ENCODE peak calls at places on chromosomes 5 and 9, in five cellular contexts. J, F, U, M and A are unnamed samples.

GRCh38 chr9:76107487-76107886 is 217.0 kb downstream of the PCSK5 start:
- DNase-seq in J (no peak), F (peak; percentile 63), U (no peak), M (no peak), A (no peak)

GRCh38 chr5:148776780-148777179 is 49.6 kb upstream of the ADRB2 start:
- DNase-seq in J (no peak), F (peak; percentile 78), U (no peak), M (peak; percentile 44), A (no peak)

GRCh38 chr9:106862946-106863740 is at the start of gene ZNF462:
- DNase-seq in J (no peak), F (peak; percentile 75), U (no peak), M (no peak), A (no peak)

GRCh38 chr5:74490814-74491213 is 149.7 kb downstream of the ENC1 start:
- DNase-seq in J (no peak), F (no peak), U (no peak), M (no peak), A (no peak)

GRCh38 chr5:165057156-165057555 is 1551.7 kb downstream of the MAT2B start:
- DNase-seq in J (no peak), F (no peak), U (no peak), M (no peak), A (no peak)

GRCh38 chr9:4045556-4045955 is 254.3 kb downstream of the GLIS3 start:
- DNase-seq in J (no peak), F (no peak), U (no peak), M (no peak), A (no peak)

GRCh38 chr9:14097215-14097614 is 216.7 kb downstream of the NFIB start:
- DNase-seq in J (no peak), F (peak; percentile 31), U (peak; percentile 37), M (no peak), A (no peak)

GRCh38 chr5:44875661-44876250 is 67.0 kb downstream of the MRPS30 start:
- DNase-seq in J (no peak), F (peak; percentile 78), U (no peak), M (no peak), A (no peak)

GRCh38 chr9:29475471-29475870 is 1902.2 kb upstream of the C9orf72 start:
- DNase-seq in J (no peak), F (no peak), U (no peak), M (no peak), A (no peak)

GRCh38 chr5:38582662-38583061 is 26.2 kb upstream of the LIFR start:
- DNase-seq in J (no peak), F (no peak), U (no peak), M (no peak), A (no peak)

GRCh38 chr5:38576971-38577684 is 20.7 kb upstream of the LIFR start:
- DNase-seq in J (no peak), F (no peak), U (no peak), M (no peak), A (no peak)

GRCh38 chr5:38576442-38576841 is 20.0 kb upstream of the LIFR start:
- DNase-seq in J (no peak), F (no peak), U (peak; percentile 19), M (peak; percentile 41), A (no peak)

GRCh38 chr5:38583500-38583899 is 27.1 kb upstream of the LIFR start:
- DNase-seq in J (no peak), F (no peak), U (no peak), M (no peak), A (no peak)

DNA sequence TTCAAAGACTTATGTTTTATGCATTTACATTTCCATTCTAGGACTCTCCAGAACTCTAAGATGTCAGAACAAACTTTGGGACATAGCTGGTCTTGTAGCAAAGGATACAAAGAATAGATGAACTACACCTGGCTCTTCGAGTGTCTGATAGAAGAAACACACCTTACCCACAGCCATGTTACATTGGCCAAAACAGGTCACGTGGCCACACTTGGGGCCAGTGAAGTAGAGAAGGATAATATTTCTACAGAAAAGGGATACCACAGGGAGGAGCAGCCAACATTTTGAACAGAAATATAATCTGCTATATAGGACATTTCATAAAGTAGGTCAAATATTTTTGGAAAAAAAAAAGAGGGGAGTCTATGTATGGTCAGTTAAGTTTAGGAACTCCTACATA is 22.7 kb upstream of the LIFR start:
- DNase-seq in J (no peak), F (no peak), U (no peak), M (no peak), A (no peak)
- TF ChIP-seq CTCF in J (no peak), F (no peak), U (no peak), M (no peak), A (no peak)

DNA sequence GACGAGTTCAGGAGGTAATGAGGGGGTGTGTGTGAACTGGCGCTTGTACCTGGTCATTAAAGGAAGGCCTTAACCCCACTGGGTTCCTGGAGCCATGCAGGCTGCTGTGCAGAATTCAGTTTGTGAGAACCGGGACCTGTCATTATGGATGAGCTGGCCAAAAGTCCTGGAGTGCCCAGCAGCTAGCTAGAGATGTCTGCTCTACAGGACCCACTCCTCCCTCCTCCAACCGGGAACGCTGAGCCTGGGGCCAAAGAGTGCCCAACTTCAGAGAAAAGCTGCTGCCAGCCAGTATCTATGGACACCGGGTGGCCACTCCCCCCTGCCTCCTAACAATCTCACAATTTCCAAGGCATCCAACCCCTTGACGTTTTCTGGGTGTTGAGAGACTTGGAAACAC is 1.2 kb downstream of the ENTREP1 start:
- DNase-seq in J (no peak), F (no peak), U (no peak), M (peak; percentile 27), A (no peak)
- TF ChIP-seq CTCF in J (no peak), F (no peak), U (no peak), M (no peak), A (no peak)

GRCh38 chr9:129617167-129617566 is 3.7 kb downstream of the C9orf50 start:
- DNase-seq in J (no peak), F (peak; percentile 65), U (no peak), M (no peak), A (no peak)

GRCh38 chr9:129623331-129623730 is 2.4 kb upstream of the C9orf50 start:
- DNase-seq in J (no peak), F (peak; percentile 70), U (no peak), M (no peak), A (no peak)

GRCh38 chr9:129624168-129624759 is 1.7 kb upstream of the NTMT1 start:
- DNase-seq in J (peak; percentile 83), F (peak; percentile 60), U (no peak), M (no peak), A (no peak)

GRCh38 chr9:129620669-129621295 is at the start of gene C9orf50:
- DNase-seq in J (no peak), F (no peak), U (no peak), M (no peak), A (no peak)

DNA sequence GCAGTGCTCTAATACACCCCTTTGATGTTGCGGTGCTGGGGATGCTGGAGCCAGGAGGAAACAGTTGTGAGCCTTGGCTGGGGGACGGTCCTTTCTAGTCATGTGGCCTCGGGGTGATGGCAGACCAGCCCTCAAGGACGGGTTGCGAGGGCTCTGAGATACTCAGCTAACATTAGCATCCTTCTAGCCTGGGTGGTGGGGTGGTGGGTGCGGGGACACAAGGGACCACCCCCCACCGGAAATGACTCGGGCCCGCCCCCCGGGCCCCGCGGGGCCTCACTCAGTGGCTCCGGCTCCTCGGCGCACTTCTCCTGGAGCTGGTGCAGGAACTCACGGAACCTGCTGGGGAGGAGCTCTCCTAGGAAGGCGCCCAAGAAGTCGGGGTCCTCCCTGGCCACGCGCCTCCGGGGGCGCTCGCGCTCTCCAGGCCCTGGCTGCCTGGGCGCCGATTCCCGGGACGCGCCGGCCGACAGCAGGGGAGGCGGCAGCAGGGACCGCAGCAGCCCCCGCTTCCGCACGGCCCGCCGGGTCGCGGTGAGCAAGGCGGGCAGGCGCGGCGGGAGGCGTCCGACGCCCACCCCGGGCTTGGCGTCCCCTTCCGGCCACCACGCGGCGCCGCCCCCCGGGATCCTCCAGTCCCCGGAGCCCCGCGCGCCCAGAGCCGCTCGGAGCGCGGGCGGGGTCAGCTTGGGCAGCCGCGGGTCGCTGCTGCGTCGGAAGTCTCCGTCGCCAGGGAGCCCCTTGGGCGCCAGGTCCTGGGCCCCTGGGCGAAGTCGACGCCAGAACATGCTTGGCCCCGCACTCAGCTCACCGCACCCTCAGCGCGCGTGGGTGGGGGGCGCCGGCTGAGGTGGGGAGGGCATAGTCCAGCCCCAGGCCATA is 873 bp downstream of the C9orf50 start:
- DNase-seq in J (no peak), F (no peak), U (no peak), M (no peak), A (no peak)
- TF ChIP-seq CTCF in J (no peak), F (no peak), U (no peak), M (peak; percentile 11), A (peak; percentile 69)

GRCh38 chr5:107103522-107103921 is 567.2 kb downstream of the EFNA5 start:
- DNase-seq in J (no peak), F (no peak), U (no peak), M (no peak), A (no peak)

GRCh38 chr5:107100121-107100520 is 570.6 kb downstream of the EFNA5 start:
- DNase-seq in J (no peak), F (no peak), U (no peak), M (no peak), A (no peak)

GRCh38 chr5:107104040-107104773 is 566.5 kb downstream of the EFNA5 start:
- DNase-seq in J (no peak), F (no peak), U (no peak), M (no peak), A (no peak)

GRCh38 chr5:107108111-107108510 is 562.6 kb downstream of the EFNA5 start:
- DNase-seq in J (no peak), F (no peak), U (no peak), M (no peak), A (no peak)

GRCh38 chr5:107104774-107105050 is 566.0 kb downstream of the EFNA5 start:
- DNase-seq in J (no peak), F (no peak), U (peak; percentile 47), M (no peak), A (no peak)
- TF ChIP-seq CTCF in J (no peak), F (no peak), U (peak; percentile 12), M (peak; percentile 7), A (peak; percentile 33)

GRCh38 chr9:81814404-81814793 is 113.8 kb upstream of the SPATA31D4 start:
- DNase-seq in J (no peak), F (no peak), U (no peak), M (no peak), A (no peak)
- TF ChIP-seq CTCF in J (no peak), F (no peak), U (no peak), M (no peak), A (no peak)